ENCODE peak calls at places on chromosomes 7 and 10, in seven cellular contexts. N is epithelial cell of esophagus; J is T-helper 22 cell; Q is NCI-H1417 treated with DMSO at 0.1 percent for 48 hours; O is right lobe of liver; K is GM12891; U is activated CD4-positive, alpha-beta T cell treated with anti-CD3 and anti-CD28 coated beads, Interleukin-2, amount 50 U/mL, for 1 hour. V is an unnamed sample.

GRCh38 chr7:106001196-106001595 is 38.1 kb downstream of the CDHR3 start:
- DNase-seq in N (no peak), J (no peak), Q (no peak), O (no peak), K (no peak), U (no peak), V (no peak)

GRCh38 chr7:34011711-34012110 is 106.4 kb downstream of the BMPER start:
- DNase-seq in N (no peak), J (no peak), Q (no peak), O (no peak), K (no peak), U (no peak), V (no peak)

GRCh38 chr7:111074071-111074771 is 16.7 kb upstream of the LRRN3 start:
- DNase-seq in N (peak), J (no peak), Q (no peak), O (no peak), K (no peak), U (no peak), V (no peak)

GRCh38 chr10:19719320-19719719 is 96.9 kb upstream of the PLXDC2 start:
- DNase-seq in N (no peak), J (no peak), Q (no peak), O (no peak), K (no peak), U (no peak), V (peak)

GRCh38 chr10:5035356-5035755 is 31.7 kb upstream of the AKR1C2 start:
- DNase-seq in N (no peak), J (no peak), Q (no peak), O (no peak), K (no peak), U (no peak), V (no peak)

GRCh38 chr10:125802739-125803138 is 20.3 kb downstream of the UROS start:
- DNase-seq in N (peak), J (no peak), Q (no peak), O (no peak), K (no peak), U (no peak), V (no peak)

GRCh38 chr10:127874966-127875765 is 17.6 kb downstream of the CLRN3 start:
- DNase-seq in N (peak), J (no peak), Q (no peak), O (no peak), K (no peak), U (no peak), V (no peak)

GRCh38 chr10:101046332-101047238 is 15.2 kb upstream of the KAZALD1 start:
- DNase-seq in N (peak), J (no peak), Q (no peak), O (no peak), K (no peak), U (no peak), V (peak)

GRCh38 chr7:112989531-112989930 is 97.1 kb downstream of the GPR85 start:
- DNase-seq in N (no peak), J (no peak), Q (no peak), O (no peak), K (no peak), U (no peak), V (no peak)

GRCh38 chr7:91191771-91192170 is 72.5 kb upstream of the FZD1 start:
- DNase-seq in N (no peak), J (no peak), Q (no peak), O (no peak), K (no peak), U (no peak), V (no peak)

GRCh38 chr10:126013489-126014281 is 117.3 kb downstream of the FANK1 start:
- DNase-seq in N (peak), J (no peak), Q (no peak), O (no peak), K (no peak), U (no peak), V (no peak)

GRCh38 chr10:133258066-133258817 is 18.4 kb downstream of the ADAM8 start:
- DNase-seq in N (peak), J (no peak), Q (no peak), O (no peak), K (no peak), U (peak), V (no peak)

GRCh38 chr10:69696073-69696731 is 66.2 kb downstream of the FAM241B start:
- DNase-seq in N (peak), J (no peak), Q (no peak), O (no peak), K (no peak), U (no peak), V (peak)

GRCh38 chr7:3688061-3688460 is 387.0 kb downstream of the SDK1 start:
- DNase-seq in N (no peak), J (no peak), Q (no peak), O (no peak), K (no peak), U (no peak), V (no peak)

GRCh38 chr7:95434501-95435421 is at the start of gene PON2:
- DNase-seq in N (peak), J (no peak), Q (no peak), O (peak), K (peak), U (peak), V (peak)

GRCh38 chr10:31464552-31464951 is 145.5 kb downstream of the ZEB1 start:
- DNase-seq in N (no peak), J (no peak), Q (no peak), O (no peak), K (no peak), U (no peak), V (no peak)

GRCh38 chr10:17835688-17836087 is 26.5 kb downstream of the MRC1 start:
- DNase-seq in N (peak), J (no peak), Q (no peak), O (no peak), K (no peak), U (no peak), V (peak)

GRCh38 chr7:16174253-16174652 is 247.1 kb downstream of the CRPPA start:
- DNase-seq in N (no peak), J (no peak), Q (no peak), O (no peak), K (no peak), U (no peak), V (no peak)

V was measured in A673.